ENCODE peak calls at places on chromosome 4, in eight cellular contexts. One of them, this sample, is unnamed.

GRCh38 chr4:75723117-75723801 is 1.1 kb upstream of the USO1 start:
- DNase-seq in NCI-H345: no peak
- DNase-seq in activated T-helper 1 cell treated with Interleukin-2 at 50 U/mL for 16 hours: no peak
- DNase-seq in OCI-LY7: no peak
- DNase-seq in iris pigment epithelial cell: peak
- DNase-seq in SK-N-MC: no peak
- DNase-seq in adipocyte: peak
- DNase-seq in IMR-90: peak
- DNase-seq in this sample: no peak

GRCh38 chr4:26369132-26370036 is 48.6 kb downstream of the RBPJ start:
- DNase-seq in NCI-H345: no peak
- DNase-seq in activated T-helper 1 cell treated with Interleukin-2 at 50 U/mL for 16 hours: no peak
- DNase-seq in OCI-LY7: no peak
- DNase-seq in iris pigment epithelial cell: no peak
- DNase-seq in SK-N-MC: no peak
- DNase-seq in adipocyte: no peak
- DNase-seq in IMR-90: peak
- DNase-seq in this sample: no peak

GRCh38 chr4:48909697-48910096 is 3.1 kb upstream of the OCIAD2 start:
- DNase-seq in NCI-H345: no peak
- DNase-seq in activated T-helper 1 cell treated with Interleukin-2 at 50 U/mL for 16 hours: peak
- DNase-seq in OCI-LY7: no peak
- DNase-seq in iris pigment epithelial cell: peak
- DNase-seq in SK-N-MC: no peak
- DNase-seq in adipocyte: peak
- DNase-seq in IMR-90: peak
- DNase-seq in this sample: no peak

GRCh38 chr4:111475001-111475400 is 670.3 kb upstream of the FAM241A start:
- DNase-seq in NCI-H345: peak
- DNase-seq in activated T-helper 1 cell treated with Interleukin-2 at 50 U/mL for 16 hours: no peak
- DNase-seq in OCI-LY7: no peak
- DNase-seq in iris pigment epithelial cell: peak
- DNase-seq in SK-N-MC: no peak
- DNase-seq in adipocyte: peak
- DNase-seq in IMR-90: peak
- DNase-seq in this sample: no peak

GRCh38 chr4:44157611-44158277 is 290.9 kb downstream of the KCTD8 start:
- DNase-seq in NCI-H345: no peak
- DNase-seq in activated T-helper 1 cell treated with Interleukin-2 at 50 U/mL for 16 hours: no peak
- DNase-seq in OCI-LY7: no peak
- DNase-seq in iris pigment epithelial cell: peak
- DNase-seq in SK-N-MC: no peak
- DNase-seq in adipocyte: peak
- DNase-seq in IMR-90: peak
- DNase-seq in this sample: no peak

GRCh38 chr4:80615099-80615498 is 279.6 kb downstream of the CFAP299 start:
- DNase-seq in NCI-H345: no peak
- DNase-seq in activated T-helper 1 cell treated with Interleukin-2 at 50 U/mL for 16 hours: no peak
- DNase-seq in OCI-LY7: no peak
- DNase-seq in iris pigment epithelial cell: no peak
- DNase-seq in SK-N-MC: no peak
- DNase-seq in adipocyte: no peak
- DNase-seq in IMR-90: no peak
- DNase-seq in this sample: no peak

GRCh38 chr4:4321951-4322688 is 32.1 kb downstream of the ZBTB49 start:
- DNase-seq in NCI-H345: no peak
- DNase-seq in activated T-helper 1 cell treated with Interleukin-2 at 50 U/mL for 16 hours: no peak
- DNase-seq in OCI-LY7: no peak
- DNase-seq in iris pigment epithelial cell: no peak
- DNase-seq in SK-N-MC: no peak
- DNase-seq in adipocyte: no peak
- DNase-seq in IMR-90: no peak
- DNase-seq in this sample: no peak

GRCh38 chr4:86840858-86841257 is 8.3 kb downstream of the SLC10A6 start:
- DNase-seq in NCI-H345: no peak
- DNase-seq in activated T-helper 1 cell treated with Interleukin-2 at 50 U/mL for 16 hours: no peak
- DNase-seq in OCI-LY7: no peak
- DNase-seq in iris pigment epithelial cell: no peak
- DNase-seq in SK-N-MC: no peak
- DNase-seq in adipocyte: peak
- DNase-seq in IMR-90: peak
- DNase-seq in this sample: no peak

GRCh38 chr4:39044364-39044946 is 12.2 kb upstream of the TMEM156 start:
- DNase-seq in NCI-H345: peak
- DNase-seq in activated T-helper 1 cell treated with Interleukin-2 at 50 U/mL for 16 hours: peak
- DNase-seq in OCI-LY7: peak
- DNase-seq in iris pigment epithelial cell: peak
- DNase-seq in SK-N-MC: no peak
- DNase-seq in adipocyte: peak
- DNase-seq in IMR-90: peak
- DNase-seq in this sample: peak